ENCODE peak calls at places on chromosomes 11 and 22, in four cellular contexts. One of them, this sample, is unnamed.

GRCh38 chr11:58075781-58076180 is 45.0 kb downstream of the OR6Q1 start:
- DNase-seq in germinal center: no peak
- DNase-seq in stimulated activated CD4-positive, alpha-beta T cell treated with anti-CD3 and anti-CD28 coated beads, Interleukin-2, amount 100 ng/mL, for 48 hours: no peak
- DNase-seq in NCI-H345: no peak
- DNase-seq in this sample: no peak

GRCh38 chr11:96001037-96001436 is 77.1 kb upstream of the MTMR2 start:
- DNase-seq in NCI-H345: no peak
- DNase-seq in stimulated activated CD4-positive, alpha-beta T cell treated with anti-CD3 and anti-CD28 coated beads, Interleukin-2, amount 100 ng/mL, for 48 hours: no peak
- DNase-seq in germinal center: no peak
- DNase-seq in this sample: peak

GRCh38 chr11:121929581-121929980 is 186.4 kb downstream of the BLID start:
- DNase-seq in stimulated activated CD4-positive, alpha-beta T cell treated with anti-CD3 and anti-CD28 coated beads, Interleukin-2, amount 100 ng/mL, for 48 hours: no peak
- DNase-seq in NCI-H345: peak
- DNase-seq in germinal center: no peak
- DNase-seq in this sample: peak

GRCh38 chr11:120254788-120255518 is 15.0 kb downstream of the POU2F3 start:
- DNase-seq in NCI-H345: peak
- DNase-seq in germinal center: peak
- DNase-seq in stimulated activated CD4-positive, alpha-beta T cell treated with anti-CD3 and anti-CD28 coated beads, Interleukin-2, amount 100 ng/mL, for 48 hours: no peak
- DNase-seq in this sample: no peak

GRCh38 chr11:1656670-1657069 is 27.1 kb downstream of the KRTAP5-5 start:
- DNase-seq in germinal center: no peak
- DNase-seq in stimulated activated CD4-positive, alpha-beta T cell treated with anti-CD3 and anti-CD28 coated beads, Interleukin-2, amount 100 ng/mL, for 48 hours: no peak
- DNase-seq in NCI-H345: no peak
- DNase-seq in this sample: peak

GRCh38 chr11:58629857-58630256 is 7.4 kb downstream of the CNTF start:
- DNase-seq in stimulated activated CD4-positive, alpha-beta T cell treated with anti-CD3 and anti-CD28 coated beads, Interleukin-2, amount 100 ng/mL, for 48 hours: no peak
- DNase-seq in germinal center: peak
- DNase-seq in NCI-H345: peak
- DNase-seq in this sample: peak

GRCh38 chr11:66048525-66049313 is at the start of gene GAL3ST3:
- DNase-seq in stimulated activated CD4-positive, alpha-beta T cell treated with anti-CD3 and anti-CD28 coated beads, Interleukin-2, amount 100 ng/mL, for 48 hours: no peak
- DNase-seq in germinal center: no peak
- DNase-seq in NCI-H345: no peak
- DNase-seq in this sample: no peak

GRCh38 chr11:129637473-129637872 is 178.2 kb upstream of the TMEM45B start:
- DNase-seq in NCI-H345: no peak
- DNase-seq in stimulated activated CD4-positive, alpha-beta T cell treated with anti-CD3 and anti-CD28 coated beads, Interleukin-2, amount 100 ng/mL, for 48 hours: no peak
- DNase-seq in germinal center: no peak
- DNase-seq in this sample: no peak

GRCh38 chr22:47209077-47209514 is 446.6 kb downstream of the TBC1D22A start:
- DNase-seq in germinal center: no peak
- DNase-seq in stimulated activated CD4-positive, alpha-beta T cell treated with anti-CD3 and anti-CD28 coated beads, Interleukin-2, amount 100 ng/mL, for 48 hours: no peak
- DNase-seq in NCI-H345: no peak
- DNase-seq in this sample: peak

GRCh38 chr11:28961726-28962125 is 853.5 kb downstream of the METTL15 start:
- DNase-seq in germinal center: no peak
- DNase-seq in stimulated activated CD4-positive, alpha-beta T cell treated with anti-CD3 and anti-CD28 coated beads, Interleukin-2, amount 100 ng/mL, for 48 hours: no peak
- DNase-seq in NCI-H345: no peak
- DNase-seq in this sample: no peak

GRCh38 chr11:69417211-69418085 is 64.0 kb upstream of the LINC01488 start:
- DNase-seq in germinal center: no peak
- DNase-seq in NCI-H345: no peak
- DNase-seq in stimulated activated CD4-positive, alpha-beta T cell treated with anti-CD3 and anti-CD28 coated beads, Interleukin-2, amount 100 ng/mL, for 48 hours: no peak
- DNase-seq in this sample: no peak

GRCh38 chr11:123057604-123058305 is 4.2 kb downstream of the HSPA8 start:
- DNase-seq in germinal center: no peak
- DNase-seq in NCI-H345: no peak
- DNase-seq in stimulated activated CD4-positive, alpha-beta T cell treated with anti-CD3 and anti-CD28 coated beads, Interleukin-2, amount 100 ng/mL, for 48 hours: no peak
- DNase-seq in this sample: no peak

GRCh38 chr22:45511847-45512261 is 9.2 kb downstream of the FBLN1 start:
- DNase-seq in stimulated activated CD4-positive, alpha-beta T cell treated with anti-CD3 and anti-CD28 coated beads, Interleukin-2, amount 100 ng/mL, for 48 hours: no peak
- DNase-seq in germinal center: no peak
- DNase-seq in NCI-H345: no peak
- DNase-seq in this sample: peak

GRCh38 chr11:17646451-17647145 is 72.8 kb upstream of the MYOD1 start:
- DNase-seq in stimulated activated CD4-positive, alpha-beta T cell treated with anti-CD3 and anti-CD28 coated beads, Interleukin-2, amount 100 ng/mL, for 48 hours: no peak
- DNase-seq in germinal center: no peak
- DNase-seq in NCI-H345: no peak
- DNase-seq in this sample: no peak

GRCh38 chr11:92740251-92740650 is 229.2 kb upstream of the MTNR1B start:
- DNase-seq in NCI-H345: no peak
- DNase-seq in stimulated activated CD4-positive, alpha-beta T cell treated with anti-CD3 and anti-CD28 coated beads, Interleukin-2, amount 100 ng/mL, for 48 hours: no peak
- DNase-seq in germinal center: no peak
- DNase-seq in this sample: peak

GRCh38 chr11:47148903-47149535 is 27.7 kb downstream of the ARFGAP2 start:
- DNase-seq in germinal center: no peak
- DNase-seq in NCI-H345: no peak
- DNase-seq in stimulated activated CD4-positive, alpha-beta T cell treated with anti-CD3 and anti-CD28 coated beads, Interleukin-2, amount 100 ng/mL, for 48 hours: no peak
- DNase-seq in this sample: no peak

GRCh38 chr11:119666463-119667131 is 62.4 kb downstream of the NECTIN1 start:
- DNase-seq in germinal center: peak
- DNase-seq in stimulated activated CD4-positive, alpha-beta T cell treated with anti-CD3 and anti-CD28 coated beads, Interleukin-2, amount 100 ng/mL, for 48 hours: peak
- DNase-seq in NCI-H345: peak
- DNase-seq in this sample: peak

GRCh38 chr22:50115693-50116092 is 25.9 kb downstream of the MOV10L1 start:
- DNase-seq in NCI-H345: no peak
- DNase-seq in germinal center: no peak
- DNase-seq in stimulated activated CD4-positive, alpha-beta T cell treated with anti-CD3 and anti-CD28 coated beads, Interleukin-2, amount 100 ng/mL, for 48 hours: no peak
- DNase-seq in this sample: peak

GRCh38 chr11:62666259-62666926 is 1.3 kb downstream of the CSKMT start:
- DNase-seq in NCI-H345: no peak
- DNase-seq in germinal center: no peak
- DNase-seq in stimulated activated CD4-positive, alpha-beta T cell treated with anti-CD3 and anti-CD28 coated beads, Interleukin-2, amount 100 ng/mL, for 48 hours: no peak
- DNase-seq in this sample: no peak

GRCh38 chr11:12126352-12127019 is 16.1 kb downstream of the MICAL2 start:
- DNase-seq in germinal center: no peak
- DNase-seq in NCI-H345: no peak
- DNase-seq in stimulated activated CD4-positive, alpha-beta T cell treated with anti-CD3 and anti-CD28 coated beads, Interleukin-2, amount 100 ng/mL, for 48 hours: no peak
- DNase-seq in this sample: no peak

GRCh38 chr22:23220485-23221350 is 40.4 kb downstream of the BCR start:
- DNase-seq in NCI-H345: no peak
- DNase-seq in germinal center: peak
- DNase-seq in stimulated activated CD4-positive, alpha-beta T cell treated with anti-CD3 and anti-CD28 coated beads, Interleukin-2, amount 100 ng/mL, for 48 hours: no peak
- DNase-seq in this sample: no peak

GRCh38 chr11:59551651-59552521 is 40.5 kb downstream of the OR4D9 start:
- DNase-seq in stimulated activated CD4-positive, alpha-beta T cell treated with anti-CD3 and anti-CD28 coated beads, Interleukin-2, amount 100 ng/mL, for 48 hours: no peak
- DNase-seq in germinal center: no peak
- DNase-seq in NCI-H345: no peak
- DNase-seq in this sample: peak

GRCh38 chr11:56950510-56950909 is 38.2 kb upstream of the OR5AK2 start:
- DNase-seq in NCI-H345: no peak
- DNase-seq in stimulated activated CD4-positive, alpha-beta T cell treated with anti-CD3 and anti-CD28 coated beads, Interleukin-2, amount 100 ng/mL, for 48 hours: no peak
- DNase-seq in germinal center: no peak
- DNase-seq in this sample: no peak

GRCh38 chr22:47192651-47193437 is 430.4 kb downstream of the TBC1D22A start:
- DNase-seq in germinal center: peak
- DNase-seq in NCI-H345: no peak
- DNase-seq in stimulated activated CD4-positive, alpha-beta T cell treated with anti-CD3 and anti-CD28 coated beads, Interleukin-2, amount 100 ng/mL, for 48 hours: no peak
- DNase-seq in this sample: peak

GRCh38 chr11:93729129-93729616 is 12.1 kb downstream of the TAF1D start:
- DNase-seq in germinal center: no peak
- DNase-seq in stimulated activated CD4-positive, alpha-beta T cell treated with anti-CD3 and anti-CD28 coated beads, Interleukin-2, amount 100 ng/mL, for 48 hours: no peak
- DNase-seq in NCI-H345: no peak
- DNase-seq in this sample: no peak

GRCh38 chr22:32106930-32107329 is 52.2 kb downstream of the C22orf42 start:
- DNase-seq in NCI-H345: no peak
- DNase-seq in germinal center: no peak
- DNase-seq in stimulated activated CD4-positive, alpha-beta T cell treated with anti-CD3 and anti-CD28 coated beads, Interleukin-2, amount 100 ng/mL, for 48 hours: peak
- DNase-seq in this sample: no peak

GRCh38 chr22:45242778-45243191 is 2.1 kb upstream of the KIAA0930 start:
- DNase-seq in germinal center: no peak
- DNase-seq in stimulated activated CD4-positive, alpha-beta T cell treated with anti-CD3 and anti-CD28 coated beads, Interleukin-2, amount 100 ng/mL, for 48 hours: no peak
- DNase-seq in NCI-H345: peak
- DNase-seq in this sample: no peak

GRCh38 chr11:17475666-17476316 is 854 bp downstream of the ABCC8 start:
- DNase-seq in NCI-H345: no peak
- DNase-seq in stimulated activated CD4-positive, alpha-beta T cell treated with anti-CD3 and anti-CD28 coated beads, Interleukin-2, amount 100 ng/mL, for 48 hours: no peak
- DNase-seq in germinal center: no peak
- DNase-seq in this sample: no peak

GRCh38 chr11:10504490-10504889 is 36.5 kb downstream of the RNF141 start:
- DNase-seq in germinal center: no peak
- DNase-seq in NCI-H345: no peak
- DNase-seq in stimulated activated CD4-positive, alpha-beta T cell treated with anti-CD3 and anti-CD28 coated beads, Interleukin-2, amount 100 ng/mL, for 48 hours: no peak
- DNase-seq in this sample: no peak

GRCh38 chr11:6362185-6362867 is 27.9 kb upstream of the SMPD1 start:
- DNase-seq in stimulated activated CD4-positive, alpha-beta T cell treated with anti-CD3 and anti-CD28 coated beads, Interleukin-2, amount 100 ng/mL, for 48 hours: no peak
- DNase-seq in NCI-H345: no peak
- DNase-seq in germinal center: no peak
- DNase-seq in this sample: no peak

GRCh38 chr11:128517457-128518230 is 69.7 kb downstream of the ETS1 start:
- DNase-seq in germinal center: no peak
- DNase-seq in stimulated activated CD4-positive, alpha-beta T cell treated with anti-CD3 and anti-CD28 coated beads, Interleukin-2, amount 100 ng/mL, for 48 hours: no peak
- DNase-seq in NCI-H345: no peak
- DNase-seq in this sample: no peak

GRCh38 chr11:8962827-8963226 is 1.4 kb downstream of the TMEM9B start:
- DNase-seq in germinal center: no peak
- DNase-seq in stimulated activated CD4-positive, alpha-beta T cell treated with anti-CD3 and anti-CD28 coated beads, Interleukin-2, amount 100 ng/mL, for 48 hours: no peak
- DNase-seq in NCI-H345: no peak
- DNase-seq in this sample: no peak

GRCh38 chr22:19849800-19850481 is 4.7 kb downstream of the GNB1L start:
- DNase-seq in germinal center: no peak
- DNase-seq in stimulated activated CD4-positive, alpha-beta T cell treated with anti-CD3 and anti-CD28 coated beads, Interleukin-2, amount 100 ng/mL, for 48 hours: no peak
- DNase-seq in NCI-H345: no peak
- DNase-seq in this sample: no peak

This sample was measured in testis.